ENCODE peak calls at places on chromosomes 3 and 15, in nine cellular contexts. One of them, this sample, is unnamed.

GRCh38 chr3:115512565-115513410 is 110.5 kb upstream of the GAP43 start:
- DNase-seq in mucosa of descending colon: no peak
- DNase-seq in GM06990: no peak
- DNase-seq in GM12865: peak
- DNase-seq in Panc1: no peak
- DNase-seq in fibroblast of pulmonary artery: peak
- DNase-seq in right atrium auricular region: no peak
- DNase-seq in brain microvascular endothelial cell: peak
- DNase-seq in AG09309: no peak
- DNase-seq in this sample: peak

GRCh38 chr3:138890555-138891187 is 55.9 kb upstream of the PIK3CB start:
- DNase-seq in GM12865: peak
- DNase-seq in fibroblast of pulmonary artery: no peak
- DNase-seq in brain microvascular endothelial cell: no peak
- DNase-seq in AG09309: no peak
- DNase-seq in Panc1: no peak
- DNase-seq in right atrium auricular region: no peak
- DNase-seq in mucosa of descending colon: no peak
- DNase-seq in GM06990: peak
- DNase-seq in this sample: no peak

GRCh38 chr3:139528924-139529323 is 10.6 kb downstream of the RBP1 start:
- DNase-seq in right atrium auricular region: no peak
- DNase-seq in brain microvascular endothelial cell: no peak
- DNase-seq in GM12865: no peak
- DNase-seq in AG09309: no peak
- DNase-seq in mucosa of descending colon: no peak
- DNase-seq in GM06990: no peak
- DNase-seq in Panc1: no peak
- DNase-seq in fibroblast of pulmonary artery: no peak
- DNase-seq in this sample: no peak

GRCh38 chr15:93321881-93322282 is 232.9 kb upstream of the RGMA start:
- DNase-seq in GM06990: no peak
- DNase-seq in Panc1: no peak
- DNase-seq in brain microvascular endothelial cell: peak
- DNase-seq in fibroblast of pulmonary artery: no peak
- DNase-seq in AG09309: no peak
- DNase-seq in right atrium auricular region: no peak
- DNase-seq in GM12865: no peak
- DNase-seq in mucosa of descending colon: no peak
- DNase-seq in this sample: no peak

GRCh38 chr3:8987673-8988655 is 24.7 kb upstream of the RAD18 start:
- DNase-seq in right atrium auricular region: peak
- DNase-seq in GM12865: peak
- DNase-seq in Panc1: no peak
- DNase-seq in fibroblast of pulmonary artery: peak
- DNase-seq in GM06990: no peak
- DNase-seq in brain microvascular endothelial cell: peak
- DNase-seq in mucosa of descending colon: no peak
- DNase-seq in AG09309: no peak
- DNase-seq in this sample: peak

GRCh38 chr3:41224120-41224806 is 25.0 kb downstream of the CTNNB1 start:
- DNase-seq in GM06990: no peak
- DNase-seq in mucosa of descending colon: no peak
- DNase-seq in brain microvascular endothelial cell: peak
- DNase-seq in GM12865: no peak
- DNase-seq in right atrium auricular region: no peak
- DNase-seq in AG09309: peak
- DNase-seq in fibroblast of pulmonary artery: peak
- DNase-seq in Panc1: no peak
- DNase-seq in this sample: peak

GRCh38 chr3:84265768-84266167 is 693.0 kb upstream of the CADM2 start:
- DNase-seq in brain microvascular endothelial cell: no peak
- DNase-seq in mucosa of descending colon: no peak
- DNase-seq in GM12865: no peak
- DNase-seq in GM06990: no peak
- DNase-seq in AG09309: no peak
- DNase-seq in Panc1: no peak
- DNase-seq in fibroblast of pulmonary artery: no peak
- DNase-seq in right atrium auricular region: no peak
- DNase-seq in this sample: no peak

GRCh38 chr3:134903840-134904239 is 108.8 kb downstream of the EPHB1 start:
- DNase-seq in AG09309: no peak
- DNase-seq in brain microvascular endothelial cell: no peak
- DNase-seq in GM12865: no peak
- DNase-seq in right atrium auricular region: no peak
- DNase-seq in GM06990: no peak
- DNase-seq in fibroblast of pulmonary artery: no peak
- DNase-seq in mucosa of descending colon: no peak
- DNase-seq in Panc1: no peak
- DNase-seq in this sample: no peak

GRCh38 chr3:63972987-63973386 is 50.3 kb downstream of the PSMD6 start:
- DNase-seq in mucosa of descending colon: no peak
- DNase-seq in GM12865: no peak
- DNase-seq in brain microvascular endothelial cell: no peak
- DNase-seq in GM06990: no peak
- DNase-seq in AG09309: no peak
- DNase-seq in right atrium auricular region: no peak
- DNase-seq in Panc1: no peak
- DNase-seq in fibroblast of pulmonary artery: no peak
- DNase-seq in this sample: no peak

GRCh38 chr3:74613566-74613965 is 893 bp downstream of the CNTN3 start:
- DNase-seq in brain microvascular endothelial cell: no peak
- DNase-seq in GM12865: no peak
- DNase-seq in mucosa of descending colon: peak
- DNase-seq in GM06990: no peak
- DNase-seq in fibroblast of pulmonary artery: no peak
- DNase-seq in Panc1: no peak
- DNase-seq in right atrium auricular region: no peak
- DNase-seq in AG09309: no peak
- DNase-seq in this sample: no peak

GRCh38 chr3:190286014-190286413 is 36.2 kb downstream of the CLDN1 start:
- DNase-seq in right atrium auricular region: no peak
- DNase-seq in mucosa of descending colon: no peak
- DNase-seq in brain microvascular endothelial cell: no peak
- DNase-seq in GM06990: no peak
- DNase-seq in Panc1: no peak
- DNase-seq in fibroblast of pulmonary artery: no peak
- DNase-seq in AG09309: no peak
- DNase-seq in GM12865: no peak
- DNase-seq in this sample: no peak

GRCh38 chr15:19973718-19974117 is 567.9 kb downstream of the GOLGA6L6 start:
- DNase-seq in Panc1: no peak
- DNase-seq in fibroblast of pulmonary artery: no peak
- DNase-seq in mucosa of descending colon: no peak
- DNase-seq in right atrium auricular region: no peak
- DNase-seq in AG09309: no peak
- DNase-seq in GM06990: no peak
- DNase-seq in brain microvascular endothelial cell: no peak
- DNase-seq in GM12865: no peak
- DNase-seq in this sample: no peak
- TF ChIP-seq CTCF in Panc1: no peak
- TF ChIP-seq CTCF in fibroblast of pulmonary artery: no peak
- TF ChIP-seq CTCF in mucosa of descending colon: no peak
- TF ChIP-seq CTCF in right atrium auricular region: no peak
- TF ChIP-seq CTCF in AG09309: no peak
- TF ChIP-seq CTCF in GM06990: no peak
- TF ChIP-seq CTCF in brain microvascular endothelial cell: no peak
- TF ChIP-seq CTCF in GM12865: no peak
- TF ChIP-seq CTCF in this sample: no peak

GRCh38 chr3:136910697-136911096 is 47.1 kb upstream of the IL20RB start:
- DNase-seq in GM12865: no peak
- DNase-seq in brain microvascular endothelial cell: no peak
- DNase-seq in right atrium auricular region: no peak
- DNase-seq in Panc1: no peak
- DNase-seq in GM06990: no peak
- DNase-seq in fibroblast of pulmonary artery: no peak
- DNase-seq in mucosa of descending colon: no peak
- DNase-seq in AG09309: no peak
- DNase-seq in this sample: no peak

GRCh38 chr3:136905549-136905948 is 43.5 kb downstream of the NCK1 start:
- DNase-seq in GM06990: no peak
- DNase-seq in AG09309: no peak
- DNase-seq in right atrium auricular region: no peak
- DNase-seq in mucosa of descending colon: no peak
- DNase-seq in brain microvascular endothelial cell: no peak
- DNase-seq in GM12865: no peak
- DNase-seq in Panc1: no peak
- DNase-seq in fibroblast of pulmonary artery: no peak
- DNase-seq in this sample: no peak

GRCh38 chr3:136906725-136907124 is 44.7 kb downstream of the NCK1 start:
- DNase-seq in GM12865: no peak
- DNase-seq in right atrium auricular region: no peak
- DNase-seq in AG09309: no peak
- DNase-seq in GM06990: no peak
- DNase-seq in mucosa of descending colon: no peak
- DNase-seq in brain microvascular endothelial cell: no peak
- DNase-seq in fibroblast of pulmonary artery: no peak
- DNase-seq in Panc1: no peak
- DNase-seq in this sample: no peak

GRCh38 chr3:136913168-136913567 is 44.6 kb upstream of the IL20RB start:
- DNase-seq in Panc1: no peak
- DNase-seq in fibroblast of pulmonary artery: no peak
- DNase-seq in mucosa of descending colon: no peak
- DNase-seq in brain microvascular endothelial cell: no peak
- DNase-seq in GM12865: no peak
- DNase-seq in AG09309: no peak
- DNase-seq in right atrium auricular region: no peak
- DNase-seq in GM06990: no peak
- DNase-seq in this sample: no peak

DNA sequence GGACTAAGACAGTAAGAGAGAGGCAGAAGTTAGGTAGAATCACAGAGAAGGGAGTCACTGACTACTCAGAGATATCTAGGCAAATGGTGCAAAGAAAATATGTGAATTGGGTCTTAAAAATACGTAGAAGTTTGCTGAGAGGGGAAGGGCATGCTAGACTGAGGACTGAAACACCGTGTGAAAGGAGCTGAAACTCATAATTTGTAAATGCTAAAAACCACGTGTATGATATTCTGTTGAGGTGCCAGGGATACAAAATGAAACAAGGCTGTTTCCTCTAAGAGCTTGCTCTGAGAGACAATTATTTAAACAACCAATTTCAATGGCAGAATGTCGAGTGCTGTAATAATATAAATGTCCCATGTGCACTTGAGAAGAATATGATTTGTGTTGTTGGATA is 47.2 kb downstream of the NCK1 start:
- DNase-seq in GM12865: no peak
- DNase-seq in mucosa of descending colon: no peak
- DNase-seq in AG09309: no peak
- DNase-seq in GM06990: no peak
- DNase-seq in fibroblast of pulmonary artery: no peak
- DNase-seq in right atrium auricular region: no peak
- DNase-seq in Panc1: no peak
- DNase-seq in brain microvascular endothelial cell: no peak
- DNase-seq in this sample: no peak
- H3K4me3 ChIP-seq in GM12865: no peak
- H3K4me3 ChIP-seq in mucosa of descending colon: no peak
- H3K4me3 ChIP-seq in AG09309: no peak
- H3K4me3 ChIP-seq in GM06990: no peak
- H3K4me3 ChIP-seq in fibroblast of pulmonary artery: no peak
- H3K4me3 ChIP-seq in right atrium auricular region: no peak
- H3K4me3 ChIP-seq in Panc1: no peak
- H3K4me3 ChIP-seq in brain microvascular endothelial cell: no peak
- H3K4me3 ChIP-seq in this sample: no peak

GRCh38 chr3:18443670-18444596 is 18.8 kb upstream of the SATB1 start:
- DNase-seq in mucosa of descending colon: peak
- DNase-seq in brain microvascular endothelial cell: no peak
- DNase-seq in fibroblast of pulmonary artery: no peak
- DNase-seq in Panc1: no peak
- DNase-seq in AG09309: no peak
- DNase-seq in right atrium auricular region: no peak
- DNase-seq in GM06990: peak
- DNase-seq in GM12865: no peak
- DNase-seq in this sample: no peak

GRCh38 chr3:18442743-18443669 is 17.9 kb upstream of the SATB1 start:
- DNase-seq in fibroblast of pulmonary artery: no peak
- DNase-seq in Panc1: no peak
- DNase-seq in mucosa of descending colon: no peak
- DNase-seq in right atrium auricular region: no peak
- DNase-seq in AG09309: no peak
- DNase-seq in GM06990: no peak
- DNase-seq in brain microvascular endothelial cell: no peak
- DNase-seq in GM12865: no peak
- DNase-seq in this sample: no peak

GRCh38 chr3:18446067-18446793 is 21.1 kb upstream of the SATB1 start:
- DNase-seq in Panc1: no peak
- DNase-seq in fibroblast of pulmonary artery: no peak
- DNase-seq in GM12865: no peak
- DNase-seq in GM06990: no peak
- DNase-seq in mucosa of descending colon: no peak
- DNase-seq in brain microvascular endothelial cell: no peak
- DNase-seq in AG09309: no peak
- DNase-seq in right atrium auricular region: no peak
- DNase-seq in this sample: no peak

GRCh38 chr3:18445421-18446066 is 20.4 kb upstream of the SATB1 start:
- DNase-seq in GM06990: peak
- DNase-seq in fibroblast of pulmonary artery: no peak
- DNase-seq in right atrium auricular region: no peak
- DNase-seq in Panc1: no peak
- DNase-seq in AG09309: no peak
- DNase-seq in brain microvascular endothelial cell: no peak
- DNase-seq in mucosa of descending colon: peak
- DNase-seq in GM12865: no peak
- DNase-seq in this sample: no peak

GRCh38 chr3:18444597-18445420 is 19.7 kb upstream of the SATB1 start:
- DNase-seq in fibroblast of pulmonary artery: peak
- DNase-seq in GM06990: peak
- DNase-seq in Panc1: no peak
- DNase-seq in AG09309: no peak
- DNase-seq in right atrium auricular region: no peak
- DNase-seq in GM12865: peak
- DNase-seq in brain microvascular endothelial cell: no peak
- DNase-seq in mucosa of descending colon: peak
- DNase-seq in this sample: peak
- TF ChIP-seq CTCF in fibroblast of pulmonary artery: peak
- TF ChIP-seq CTCF in GM06990: no peak
- TF ChIP-seq CTCF in Panc1: peak
- TF ChIP-seq CTCF in AG09309: peak
- TF ChIP-seq CTCF in right atrium auricular region: peak
- TF ChIP-seq CTCF in GM12865: peak
- TF ChIP-seq CTCF in brain microvascular endothelial cell: peak
- TF ChIP-seq CTCF in mucosa of descending colon: peak
- TF ChIP-seq CTCF in this sample: no peak

GRCh38 chr3:15753056-15753710 is 44.6 kb downstream of the ANKRD28 start:
- DNase-seq in mucosa of descending colon: no peak
- DNase-seq in Panc1: no peak
- DNase-seq in brain microvascular endothelial cell: no peak
- DNase-seq in right atrium auricular region: no peak
- DNase-seq in GM12865: no peak
- DNase-seq in fibroblast of pulmonary artery: peak
- DNase-seq in AG09309: no peak
- DNase-seq in GM06990: no peak
- DNase-seq in this sample: no peak
- H3K4me3 ChIP-seq in mucosa of descending colon: no peak
- H3K4me3 ChIP-seq in Panc1: no peak
- H3K4me3 ChIP-seq in brain microvascular endothelial cell: no peak
- H3K4me3 ChIP-seq in right atrium auricular region: no peak
- H3K4me3 ChIP-seq in GM12865: no peak
- H3K4me3 ChIP-seq in fibroblast of pulmonary artery: no peak
- H3K4me3 ChIP-seq in AG09309: no peak
- H3K4me3 ChIP-seq in GM06990: no peak
- H3K4me3 ChIP-seq in this sample: no peak

This sample was measured in fibroblast of mammary gland.